ENCODE peak calls at places on chromosomes 5 and 9, in eight cellular contexts. T is iris pigment epithelial cell; V is HFFc6; K is anterior cingulate cortex; I is activated naive CD4-positive, alpha-beta T cell treated with anti-CD3 and anti-CD28 coated beads, Interleukin-2, amount 10 ng/mL, durations not matched to agents 7 days and 5 days; O is HEK293T; B is stimulated activated CD4-positive, alpha-beta T cell treated with anti-CD3 and anti-CD28 coated beads, Interleukin-1b, Interleukin-23, amount 100 ng/mL, for 48 hours; U is OCI-M1. Q is an unnamed sample.
A peak's percentile ranks its signal among the peaks of the same experiment; 100 is the strongest.

GRCh38 chr9:3578786-3579185 is 53.0 kb upstream of the RFX3 start:
- DNase-seq in T (peak; percentile 84), V (peak; percentile 33), K (no peak), I (no peak), O (no peak), B (peak; percentile 14), U (peak; percentile 100), Q (no peak)

GRCh38 chr9:14336244-14336643 is 22.3 kb upstream of the NFIB start:
- DNase-seq in T (no peak), V (no peak), K (no peak), I (no peak), O (no peak), B (no peak), U (no peak), Q (no peak)

GRCh38 chr9:137417161-137418021 is 5.6 kb downstream of the EXD3 start:
- DNase-seq in T (no peak), V (no peak), K (no peak), I (peak; percentile 35), O (no peak), B (no peak), U (no peak), Q (no peak)

GRCh38 chr9:128654481-128654880 is 2.2 kb downstream of the DYNC2I2 start:
- DNase-seq in T (no peak), V (no peak), K (no peak), I (no peak), O (no peak), B (no peak), U (no peak), Q (no peak)

GRCh38 chr5:38622723-38623129 is 66.3 kb upstream of the LIFR start:
- DNase-seq in T (no peak), V (no peak), K (no peak), I (no peak), O (no peak), B (no peak), U (peak; percentile 17), Q (peak; percentile 41)

GRCh38 chr5:115366223-115366622 is 69.8 kb upstream of the CCDC112 start:
- DNase-seq in T (peak; percentile 98), V (peak; percentile 99), K (no peak), I (no peak), O (no peak), B (no peak), U (peak; percentile 1), Q (peak; percentile 85)

GRCh38 chr9:89470239-89470638 is 27.7 kb downstream of the SEMA4D start:
- DNase-seq in T (peak; percentile 5), V (no peak), K (no peak), I (peak; percentile 16), O (no peak), B (no peak), U (no peak), Q (no peak)

GRCh38 chr9:117782931-117783788 is 79.0 kb downstream of the TLR4 start:
- DNase-seq in T (peak; percentile 89), V (peak; percentile 86), K (peak; percentile 88), I (peak; percentile 84), O (peak; percentile 24), B (peak; percentile 41), U (peak; percentile 86), Q (peak; percentile 17)

GRCh38 chr9:6229604-6230003 is 14.0 kb downstream of the IL33 start:
- DNase-seq in T (peak; percentile 27), V (no peak), K (no peak), I (no peak), O (no peak), B (no peak), U (no peak), Q (no peak)

GRCh38 chr9:135814421-135814820 is 92.9 kb downstream of the CAMSAP1 start:
- DNase-seq in T (no peak), V (no peak), K (no peak), I (no peak), O (no peak), B (no peak), U (no peak), Q (no peak)

GRCh38 chr9:87498046-87498815 is 564 bp downstream of the DAPK1 start:
- DNase-seq in T (peak; percentile 43), V (no peak), K (peak; percentile 77), I (no peak), O (peak; percentile 65), B (no peak), U (peak; percentile 75), Q (peak; percentile 73)

GRCh38 chr5:76498328-76498727 is 95.2 kb downstream of the IQGAP2 start:
- DNase-seq in T (no peak), V (no peak), K (no peak), I (no peak), O (no peak), B (no peak), U (no peak), Q (no peak)

Q was measured in trophoblast cell.